ENCODE peak calls at places on chromosomes 1 and 21, in six cellular contexts. A is ELR; F is WTC11; P is CD8-positive, alpha-beta memory T cell; I is NCI-H1105; C is activated T-cell treated with anti-CD3 and anti-CD28 coated beads for 48 hours. U is an unnamed sample.

GRCh38 chr21:44993321-44994015 is 53.6 kb downstream of the SLX9 start:
- DNase-seq in P (no peak), F (no peak), A (no peak), I (no peak), C (no peak), U (no peak)

GRCh38 chr1:46611691-46612221 is 4.9 kb downstream of the MOB3C start:
- DNase-seq in C (no peak), F (no peak), A (peak; percentile 84), I (no peak), P (no peak), U (no peak)

GRCh38 chr1:241849345-241849695 is 1.3 kb downstream of the EXO1 start:
- DNase-seq in A (peak; percentile 6), C (no peak), I (no peak), F (no peak), P (no peak), U (no peak)

GRCh38 chr1:9388628-9389184 is 96.0 kb downstream of the SPSB1 start:
- DNase-seq in C (no peak), F (no peak), A (peak; percentile 47), P (no peak), I (no peak), U (no peak)

GRCh38 chr1:3403011-3403345 is 51.5 kb upstream of the ARHGEF16 start:
- DNase-seq in P (no peak), I (no peak), A (no peak), C (no peak), F (no peak), U (no peak)

GRCh38 chr1:100955322-100955721 is 59.4 kb downstream of the SLC30A7 start:
- DNase-seq in C (no peak), P (no peak), A (peak; percentile 92), F (no peak), I (no peak), U (no peak)

GRCh38 chr1:152252157-152252556 is 28.2 kb upstream of the HRNR start:
- DNase-seq in P (no peak), F (no peak), C (no peak), I (no peak), A (peak; percentile 17), U (no peak)

GRCh38 chr21:38816400-38816973 is 10.8 kb downstream of the ETS2 start:
- DNase-seq in F (no peak), P (no peak), I (no peak), A (no peak), C (no peak), U (no peak)

GRCh38 chr21:36929622-36930021 is 36.8 kb downstream of the HLCS start:
- DNase-seq in C (no peak), A (peak; percentile 28), F (no peak), P (no peak), I (peak; percentile 17), U (no peak)

GRCh38 chr1:97137862-97138514 is 416.4 kb downstream of the PTBP2 start:
- DNase-seq in A (peak; percentile 82), F (no peak), C (no peak), I (peak; percentile 59), P (no peak), U (no peak)

GRCh38 chr1:240987928-240988327 is 369.1 kb downstream of the RGS7 start:
- DNase-seq in F (no peak), C (no peak), I (no peak), A (peak; percentile 65), P (no peak), U (no peak)

GRCh38 chr1:147287133-147287865 is 44.8 kb downstream of the CHD1L start:
- DNase-seq in A (no peak), C (no peak), I (no peak), P (no peak), F (no peak), U (no peak)

GRCh38 chr1:150012611-150013010 is 2.1 kb upstream of the OTUD7B start:
- DNase-seq in F (no peak), A (no peak), P (no peak), C (no peak), I (no peak), U (no peak)

GRCh38 chr1:193338194-193338593 is 151.8 kb upstream of the B3GALT2 start:
- DNase-seq in I (no peak), C (no peak), F (no peak), A (peak; percentile 64), P (no peak), U (no peak)

GRCh38 chr1:199399996-199400714 is 627.4 kb upstream of the NR5A2 start:
- DNase-seq in F (no peak), I (no peak), P (no peak), C (no peak), A (no peak), U (no peak)

GRCh38 chr1:207021139-207021861 is 11.3 kb downstream of the C1orf116 start:
- DNase-seq in C (no peak), F (no peak), I (no peak), A (peak; percentile 79), P (no peak), U (no peak)

GRCh38 chr1:53477626-53478025 is 18.4 kb downstream of the DMRTB1 start:
- DNase-seq in I (no peak), P (no peak), A (no peak), F (no peak), C (no peak), U (no peak)

GRCh38 chr1:94648225-94649007 is 106.9 kb upstream of the F3 start:
- DNase-seq in F (no peak), I (no peak), C (no peak), P (no peak), A (peak; percentile 98), U (no peak)

GRCh38 chr1:248828845-248829244 is 3.1 kb upstream of the SH3BP5L start:
- DNase-seq in F (no peak), A (peak; percentile 86), C (no peak), I (no peak), P (no peak), U (no peak)

GRCh38 chr1:219660666-219661463 is 48.0 kb upstream of the ZC3H11B start:
- DNase-seq in C (peak; percentile 35), P (no peak), I (no peak), A (peak; percentile 72), F (peak; percentile 95), U (peak; percentile 41)

GRCh38 chr1:185409763-185410528 is 92.9 kb upstream of the IVNS1ABP start:
- DNase-seq in I (no peak), A (no peak), F (no peak), P (no peak), C (no peak), U (no peak)

U was measured in stimulated activated CD4-positive, alpha-beta T cell treated with anti-CD3 and anti-CD28 coated beads, Interleukin-2, amount 100 ng/mL, for 48 hours.